ENCODE peak calls at places on chromosomes 12 and 14, in eight cellular contexts. S is cardiac muscle cell; Y is CD8-positive, alpha-beta memory T cell; C is neuronal stem cell; K is HepG2; J is choroid plexus epithelial cell; W is pancreas; M is PC-3. T is an unnamed sample.
A peak's percentile ranks its signal among the peaks of the same experiment; 100 is the strongest.

GRCh38 chr12:47882796-47883546 is 21.8 kb downstream of the VDR start:
- DNase-seq in J (no peak), S (no peak), M (no peak), C (no peak), K (no peak), W (no peak), Y (no peak), T (no peak)

GRCh38 chr14:96165493-96166474 is 38.9 kb upstream of the BDKRB2 start:
- DNase-seq in S (no peak), M (no peak), J (no peak), K (no peak), W (no peak), Y (no peak), C (no peak), T (no peak)

GRCh38 chr14:101589486-101590015 is 28.3 kb downstream of the DIO3 start:
- DNase-seq in S (no peak), C (no peak), K (no peak), M (no peak), Y (no peak), J (no peak), W (no peak), T (no peak)

GRCh38 chr12:101759396-101760047 is 20.3 kb upstream of the SYCP3 start:
- DNase-seq in C (no peak), W (no peak), J (peak; percentile 66), M (peak; percentile 72), Y (peak; percentile 17), K (peak; percentile 39), S (peak; percentile 50), T (no peak)

GRCh38 chr14:101110729-101111619 is 207.5 kb upstream of the RTL1 start:
- DNase-seq in W (peak; percentile 48), K (no peak), C (no peak), Y (no peak), M (no peak), S (no peak), J (no peak), T (no peak)

GRCh38 chr12:102376251-102376747 is 104.1 kb downstream of the IGF1 start:
- DNase-seq in K (no peak), M (no peak), J (no peak), C (no peak), S (peak; percentile 89), Y (no peak), W (no peak), T (no peak)

GRCh38 chr14:31449971-31450610 is 7.2 kb downstream of the DTD2 start:
- DNase-seq in J (peak; percentile 76), C (no peak), Y (no peak), W (no peak), S (peak; percentile 65), M (peak; percentile 83), K (peak; percentile 68), T (peak; percentile 12)

GRCh38 chr12:18400186-18400585 is 138.9 kb downstream of the PIK3C2G start:
- DNase-seq in J (peak; percentile 70), M (no peak), W (no peak), C (no peak), Y (no peak), K (no peak), S (peak; percentile 39), T (no peak)

GRCh38 chr14:40252817-40253447 is 820.7 kb upstream of the FBXO33 start:
- DNase-seq in Y (no peak), S (no peak), C (no peak), J (no peak), M (peak; percentile 44), W (no peak), K (no peak), T (no peak)

GRCh38 chr12:121154793-121155375 is 22.2 kb downstream of the P2RX7 start:
- DNase-seq in J (no peak), C (no peak), M (no peak), S (no peak), W (no peak), K (no peak), Y (no peak), T (no peak)

GRCh38 chr12:121162384-121162783 is 29.7 kb downstream of the P2RX7 start:
- DNase-seq in M (no peak), W (peak; percentile 59), K (no peak), Y (no peak), C (no peak), S (no peak), J (no peak), T (no peak)

GRCh38 chr12:121159467-121160307 is 27.0 kb downstream of the P2RX7 start:
- DNase-seq in M (no peak), W (no peak), Y (no peak), J (no peak), C (no peak), S (no peak), K (no peak), T (no peak)

GRCh38 chr12:121156365-121156764 is 23.7 kb downstream of the P2RX7 start:
- DNase-seq in S (no peak), Y (no peak), J (no peak), W (no peak), M (no peak), K (no peak), C (no peak), T (no peak)

DNA sequence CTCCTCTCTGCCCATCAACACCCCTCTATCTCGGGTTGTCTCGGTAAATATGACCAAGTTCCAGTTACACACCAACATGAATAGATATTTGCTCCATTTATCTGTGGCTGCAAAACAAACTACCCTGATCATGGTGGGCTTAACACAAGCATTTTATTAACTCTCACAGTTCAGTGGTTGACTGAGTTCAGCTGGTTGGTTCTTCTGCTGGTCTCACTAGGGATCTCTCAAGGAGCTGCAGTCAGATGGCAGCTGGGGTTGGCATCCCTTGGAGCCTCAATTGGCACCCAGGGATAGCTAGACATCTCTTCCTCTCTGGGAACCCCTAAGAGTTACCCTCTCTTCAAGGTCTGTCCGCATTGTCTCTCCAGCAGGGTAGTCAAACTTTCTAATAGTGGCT is 25.4 kb downstream of the P2RX7 start:
- DNase-seq in W (no peak), J (no peak), S (no peak), M (no peak), K (no peak), Y (no peak), C (no peak), T (no peak)
- H3K4me3 ChIP-seq in W (no peak overlapping the region), J (no peak overlapping the region), S (no peak overlapping the region), M (no peak overlapping the region), K (no peak overlapping the region), Y (no peak overlapping the region), C (no peak overlapping the region), T (no peak overlapping the region)

DNA sequence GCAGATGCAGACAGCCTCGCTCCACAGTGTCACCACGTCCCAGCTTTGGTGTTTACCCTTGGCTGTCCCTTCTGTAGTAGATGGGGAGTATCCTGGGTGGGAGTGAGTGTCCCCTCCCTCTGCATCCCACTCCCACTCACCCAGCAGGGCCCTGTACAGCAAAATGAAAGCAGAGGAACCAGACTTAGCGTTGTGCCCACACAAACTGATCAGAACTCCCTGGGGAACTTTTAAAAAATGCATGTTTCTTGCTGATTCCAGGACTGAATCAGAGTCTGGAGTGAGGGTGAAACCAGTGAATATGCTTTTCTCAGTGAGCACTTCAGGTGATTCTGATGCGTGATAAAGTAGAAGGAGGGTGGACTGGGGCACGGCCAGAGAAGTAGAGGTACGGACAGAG is 2.9 kb downstream of the ACVRL1 start:
- DNase-seq in C (no peak), J (peak; percentile 47), M (no peak), W (no peak), S (peak; percentile 32), Y (no peak), K (no peak), T (no peak)
- H3K4me3 ChIP-seq in C (no peak overlapping the region), J (no peak overlapping the region), M (no peak overlapping the region), W (no peak overlapping the region), S (no peak overlapping the region), Y (no peak overlapping the region), K (no peak overlapping the region), T (no peak overlapping the region)

DNA sequence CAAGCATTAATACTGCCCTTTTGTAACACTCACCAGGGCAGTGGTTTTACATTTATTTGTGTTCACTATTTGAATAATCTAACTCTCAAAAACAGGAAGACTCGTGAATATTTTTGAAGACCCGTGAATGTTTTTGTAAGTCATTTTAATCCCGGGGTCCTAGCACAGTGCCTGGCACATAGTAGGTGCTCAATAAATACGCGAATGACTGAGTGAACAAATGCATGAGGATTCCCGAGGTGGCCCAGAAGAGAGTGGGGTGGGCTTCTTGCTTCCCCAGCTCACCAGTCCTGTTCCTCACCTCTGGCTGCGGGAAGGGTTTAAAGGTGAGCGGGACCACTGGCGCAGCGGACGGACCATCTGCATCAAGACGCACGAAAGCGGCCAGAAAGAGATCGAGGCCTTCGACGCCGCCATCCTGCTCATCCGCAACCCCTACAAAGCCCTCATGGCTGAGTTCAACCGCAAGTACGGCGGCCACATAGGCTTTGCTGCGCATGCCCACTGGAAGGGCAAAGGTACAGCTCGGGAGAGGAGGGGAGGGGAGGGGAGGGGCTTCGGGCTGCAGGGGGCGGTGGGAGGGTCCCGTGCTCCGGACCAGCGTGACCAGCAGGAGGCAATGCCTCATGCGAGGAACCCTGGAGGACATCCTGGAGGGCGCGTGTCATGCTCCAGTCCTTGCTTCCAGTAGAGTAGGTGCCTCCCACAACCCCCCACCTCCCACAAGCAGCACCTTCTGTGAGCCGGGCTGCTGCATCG is 98.9 kb downstream of the CMKLR1 start:
- DNase-seq in M (no peak), Y (no peak), C (no peak), K (no peak), J (no peak), W (no peak), S (no peak), T (no peak)
- H3K4me3 ChIP-seq in M (no peak overlapping the region), Y (no peak overlapping the region), C (no peak overlapping the region), K (no peak overlapping the region), J (no peak overlapping the region), W (no peak overlapping the region), S (no peak overlapping the region), T (no peak overlapping the region)

DNA sequence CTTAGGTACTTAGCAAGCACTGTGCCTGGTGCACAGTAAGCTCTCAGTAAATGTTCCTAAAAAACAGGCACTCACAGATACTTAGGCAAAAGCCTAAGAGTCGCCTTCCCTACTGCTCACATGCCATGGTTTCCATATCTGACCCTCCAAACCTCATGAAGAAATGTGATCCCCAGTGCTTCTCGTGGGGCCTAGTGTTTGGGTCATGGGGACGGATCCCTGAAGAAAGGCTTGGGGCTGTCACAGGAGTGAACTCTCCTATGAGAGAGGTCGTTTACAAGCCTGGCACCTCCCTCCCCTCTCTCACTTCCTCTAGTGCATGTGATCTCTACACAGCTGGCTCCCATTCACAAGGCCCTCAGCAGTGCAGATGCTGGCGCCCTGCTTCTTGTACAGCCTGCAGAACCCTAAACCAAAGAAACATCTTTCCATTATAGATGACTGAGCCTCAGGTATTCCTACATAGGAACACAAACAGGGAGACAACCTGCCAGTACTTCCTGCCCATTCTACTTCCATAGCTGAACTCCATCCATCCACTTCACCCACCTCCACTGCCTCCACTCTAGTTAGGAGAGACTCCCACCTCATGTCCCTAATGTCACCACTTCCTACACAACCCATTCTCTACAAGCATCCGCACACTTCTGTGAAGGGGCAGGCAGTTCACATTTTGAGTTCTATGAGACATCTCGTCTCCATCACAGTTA is 2.9 kb downstream of the SLC15A4 start:
- DNase-seq in K (no peak), M (no peak), W (no peak), C (no peak), J (peak; percentile 38), S (no peak), Y (no peak), T (no peak)
- H3K4me3 ChIP-seq in K (no peak overlapping the region), M (no peak overlapping the region), W (no peak overlapping the region), C (no peak overlapping the region), J (no peak overlapping the region), S (no peak overlapping the region), Y (no peak overlapping the region), T (no peak overlapping the region)